ENCODE peak calls at places on chromosomes 1 and 21, in eight cellular contexts. P is heart left ventricle; Y is A549; I is body of pancreas; X is naive thymus-derived CD4-positive, alpha-beta T cell; F is tibial artery; L is thoracic aorta; E is cardiac muscle cell. R is an unnamed sample.

GRCh38 chr21:42062543-42063022 is 8.5 kb upstream of the UMODL1 start:
- DNase-seq in P (peak; percentile 39), Y (no peak), I (no peak), X (peak; percentile 97), F (peak; percentile 59), L (no peak), E (no peak), R (no peak)

GRCh38 chr1:184595609-184596008 is 159.0 kb downstream of the EDEM3 start:
- DNase-seq in P (no peak), Y (no peak), I (no peak), X (no peak), F (no peak), L (no peak), E (peak; percentile 56), R (no peak)

GRCh38 chr1:66676616-66677298 is 75.5 kb upstream of the DYNLT5 start:
- DNase-seq in P (no peak), Y (no peak), I (no peak), X (no peak), F (peak; percentile 28), L (no peak), E (peak; percentile 69), R (no peak)

GRCh38 chr1:85330206-85330605 is 53.8 kb upstream of the BCL10 start:
- DNase-seq in P (no peak), Y (no peak), I (no peak), X (no peak), F (no peak), L (no peak), E (peak; percentile 90), R (peak; percentile 70)

GRCh38 chr1:6448749-6449631 is 17.0 kb downstream of the TNFRSF25 start:
- DNase-seq in P (no peak), Y (no peak), I (no peak), X (no peak), F (no peak), L (no peak), E (peak; percentile 35), R (no peak)

GRCh38 chr1:19476440-19477190 is 8.7 kb downstream of the CAPZB start:
- DNase-seq in P (no peak), Y (no peak), I (no peak), X (no peak), F (no peak), L (no peak), E (peak; percentile 73), R (peak; percentile 67)

GRCh38 chr1:56200446-56200845 is 378.9 kb downstream of the PLPP3 start:
- DNase-seq in P (no peak), Y (no peak), I (no peak), X (no peak), F (no peak), L (no peak), E (no peak), R (no peak)

GRCh38 chr1:225724251-225724650 is 53.4 kb upstream of the SRP9 start:
- DNase-seq in P (no peak), Y (no peak), I (no peak), X (no peak), F (no peak), L (no peak), E (no peak), R (no peak)

GRCh38 chr1:226702957-226703831 is 35.9 kb downstream of the ITPKB start:
- DNase-seq in P (peak; percentile 87), Y (peak; percentile 80), I (peak; percentile 66), X (peak; percentile 93), F (peak; percentile 67), L (no peak), E (peak; percentile 77), R (no peak)

GRCh38 chr1:207917086-207917485 is 6.2 kb upstream of the CD34 start:
- DNase-seq in P (no peak), Y (no peak), I (no peak), X (no peak), F (no peak), L (no peak), E (no peak), R (no peak)

DNA sequence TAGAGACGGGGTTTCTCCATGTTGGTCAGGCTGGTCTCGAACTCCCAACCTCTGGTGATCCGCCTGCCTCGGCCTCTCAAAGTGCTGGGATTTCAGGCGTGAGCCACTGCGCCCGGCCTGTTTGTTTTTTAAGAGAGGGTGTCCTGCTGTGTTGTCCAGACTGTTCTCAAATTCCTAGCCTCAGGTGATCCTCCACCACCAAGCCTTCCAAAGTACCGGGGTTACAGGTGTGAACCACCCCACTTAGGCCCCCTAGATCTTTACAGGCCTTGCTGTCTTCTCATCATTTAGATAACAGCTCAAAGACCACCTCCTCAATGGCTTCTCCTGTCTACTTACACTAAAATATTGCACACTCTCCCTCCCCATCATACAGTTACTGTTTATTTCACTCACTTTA is 6.3 kb downstream of the SESN2 start:
- DNase-seq in P (no peak), Y (no peak), I (no peak), X (no peak), F (no peak), L (no peak), E (no peak), R (no peak)
- H3K4me1 ChIP-seq in P (peaks cover 5% of the 10 kb centered on the region), Y (peaks cover 54% of the 10 kb centered on the region), I (peaks cover 80% of the 10 kb centered on the region), X (peaks cover 8% of the 10 kb centered on the region), F (peaks cover 8% of the 10 kb centered on the region), L (peaks cover 34% of the 10 kb centered on the region), E (peaks cover 16% of the 10 kb centered on the region), R (peaks cover 30% of the 10 kb centered on the region)

GRCh38 chr1:94334764-94335163 is 83.4 kb upstream of the ABCD3 start:
- DNase-seq in P (no peak), Y (no peak), I (no peak), X (no peak), F (no peak), L (no peak), E (no peak), R (no peak)
- H3K4me1 ChIP-seq in P (no peaks in the 10 kb centered on the region), Y (peaks cover 30% of the 10 kb centered on the region), I (peaks cover 12% of the 10 kb centered on the region), X (no peaks in the 10 kb centered on the region), F (peaks cover 3% of the 10 kb centered on the region), L (peaks cover 19% of the 10 kb centered on the region), E (peaks cover 21% of the 10 kb centered on the region), R (no peaks in the 10 kb centered on the region)

DNA sequence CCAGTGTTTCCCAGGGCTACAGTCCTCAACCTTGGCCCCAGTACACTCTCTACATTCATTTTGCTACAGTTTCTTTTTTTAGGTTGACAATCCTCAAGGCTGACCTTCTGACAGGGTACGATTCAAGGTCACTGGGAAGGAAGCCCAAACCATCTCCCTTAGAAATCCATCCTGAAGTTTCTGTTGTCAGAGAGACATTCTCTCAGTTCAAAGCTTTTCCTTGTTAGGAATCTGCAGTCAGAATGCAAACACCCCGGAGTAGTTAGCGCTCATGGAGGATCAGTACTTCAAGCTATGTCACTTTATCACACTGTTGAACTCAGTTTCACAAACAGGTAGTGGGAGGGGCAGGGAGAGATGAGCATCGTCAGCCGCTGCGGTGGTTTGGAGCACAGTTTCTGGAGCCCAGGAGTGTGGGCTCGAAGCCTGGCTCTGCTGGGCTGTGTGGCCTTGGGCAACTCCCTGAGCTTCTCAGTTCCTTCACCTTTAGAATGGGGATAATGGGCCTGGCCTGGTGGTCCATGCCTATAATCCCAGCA is 4.2 kb downstream of the SLC2A5 start:
- DNase-seq in P (peak; percentile 17), Y (no peak), I (no peak), X (no peak), F (no peak), L (no peak), E (no peak), R (no peak)
- H3K4me1 ChIP-seq in P (no peaks in the 10 kb centered on the region), Y (peaks cover 8% of the 10 kb centered on the region), I (no peaks in the 10 kb centered on the region), X (no peaks in the 10 kb centered on the region), F (peaks cover 12% of the 10 kb centered on the region), L (peaks cover 25% of the 10 kb centered on the region), E (peaks cover 13% of the 10 kb centered on the region), R (no peaks in the 10 kb centered on the region)

DNA sequence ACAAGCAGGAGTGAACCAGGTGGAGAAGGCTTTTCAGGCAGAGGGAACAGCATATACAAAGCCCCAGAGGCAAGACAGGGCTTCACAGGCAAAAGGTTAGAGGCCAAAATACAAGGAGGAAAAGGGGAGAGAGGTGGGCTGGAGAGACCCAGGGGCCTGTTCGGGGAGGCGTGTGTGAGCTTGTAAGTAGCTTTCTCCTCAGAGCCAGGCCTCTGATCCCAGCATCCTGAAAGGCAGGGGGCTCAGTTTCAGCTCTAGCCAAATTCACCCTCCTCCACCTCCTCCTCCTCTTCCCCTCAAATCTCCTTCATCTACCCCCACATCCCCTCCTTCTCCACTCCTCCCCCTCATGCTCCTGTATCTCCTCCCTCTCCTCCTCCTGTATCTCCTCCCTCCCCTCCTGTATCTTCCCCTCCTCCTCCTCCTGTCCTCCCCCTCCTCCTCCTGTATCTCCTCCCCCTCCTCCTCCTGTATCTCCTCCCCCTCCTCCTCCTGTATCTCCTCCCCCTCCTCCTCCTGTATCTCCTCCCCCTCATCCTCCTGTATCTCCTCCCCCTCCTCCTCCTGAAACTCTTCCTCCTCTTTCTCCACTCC is 148.6 kb downstream of the ST6GALNAC5 start:
- DNase-seq in P (no peak), Y (no peak), I (no peak), X (no peak), F (no peak), L (no peak), E (no peak), R (no peak)
- H3K4me1 ChIP-seq in P (no peaks in the 10 kb centered on the region), Y (no peaks in the 10 kb centered on the region), I (no peaks in the 10 kb centered on the region), X (no peaks in the 10 kb centered on the region), F (no peaks in the 10 kb centered on the region), L (no peaks in the 10 kb centered on the region), E (peaks cover 6% of the 10 kb centered on the region), R (no peaks in the 10 kb centered on the region)

GRCh38 chr21:34614693-34615486 is at the start of gene RCAN1:
- DNase-seq in P (peak; percentile 92), Y (peak; percentile 79), I (peak; percentile 91), X (peak; percentile 85), F (peak; percentile 90), L (peak; percentile 72), E (peak; percentile 94), R (peak; percentile 94)

GRCh38 chr21:34617753-34618339 is 2.9 kb upstream of the RCAN1 start:
- DNase-seq in P (no peak), Y (no peak), I (no peak), X (no peak), F (peak; percentile 45), L (no peak), E (no peak), R (no peak)

GRCh38 chr21:34613679-34614442 is 1.1 kb downstream of the RCAN1 start:
- DNase-seq in P (no peak), Y (no peak), I (no peak), X (no peak), F (no peak), L (no peak), E (peak; percentile 13), R (no peak)

GRCh38 chr21:34614443-34614692 is 545 bp downstream of the RCAN1 start:
- DNase-seq in P (no peak), Y (no peak), I (no peak), X (peak; percentile 7), F (no peak), L (no peak), E (no peak), R (no peak)

GRCh38 chr21:34615487-34615814 is 538 bp upstream of the RCAN1 start:
- DNase-seq in P (no peak), Y (no peak), I (no peak), X (no peak), F (no peak), L (no peak), E (no peak), R (no peak)
- H3K4me1 ChIP-seq in P (peaks cover 3% of the 10 kb centered on the region), Y (peaks cover 3% of the 10 kb centered on the region), I (peaks cover 17% of the 10 kb centered on the region), X (peaks cover 4% of the 10 kb centered on the region), F (peaks cover 9% of the 10 kb centered on the region), L (peaks cover 26% of the 10 kb centered on the region), E (peaks cover 34% of the 10 kb centered on the region), R (peaks cover 2% of the 10 kb centered on the region)

R was measured in ascending aorta.